ENCODE peak calls at places on chromosomes 4 and X, in seven cellular contexts. One of them, this sample, is unnamed. For H3K4me1, the result is how much of the 10 kb centered on the place peaks cover.

GRCh38 chrX:57595381-57595811 is 3.6 kb downstream of the ZXDB start:
- DNase-seq in heart right ventricle: no peak
- DNase-seq in endodermal cell: no peak
- DNase-seq in breast epithelium: no peak
- DNase-seq in uterus: peak
- DNase-seq in tibial artery: no peak
- DNase-seq in stomach: no peak
- DNase-seq in this sample: no peak

GRCh38 chr4:74279716-74280115 is 28.6 kb upstream of the EPGN start:
- DNase-seq in heart right ventricle: no peak
- DNase-seq in endodermal cell: no peak
- DNase-seq in breast epithelium: no peak
- DNase-seq in uterus: no peak
- DNase-seq in tibial artery: no peak
- DNase-seq in stomach: no peak
- DNase-seq in this sample: no peak

GRCh38 chrX:81305240-81305639 is 103.3 kb downstream of the SH3BGRL start:
- DNase-seq in heart right ventricle: no peak
- DNase-seq in endodermal cell: no peak
- DNase-seq in breast epithelium: no peak
- DNase-seq in uterus: no peak
- DNase-seq in tibial artery: no peak
- DNase-seq in stomach: no peak
- DNase-seq in this sample: no peak

GRCh38 chr4:86521373-86521969 is 72.6 kb upstream of the PTPN13 start:
- DNase-seq in heart right ventricle: no peak
- DNase-seq in endodermal cell: no peak
- DNase-seq in breast epithelium: no peak
- DNase-seq in uterus: no peak
- DNase-seq in tibial artery: no peak
- DNase-seq in stomach: no peak
- DNase-seq in this sample: no peak

GRCh38 chr4:165112258-165113156 is at the start of gene TMEM192:
- DNase-seq in heart right ventricle: peak
- DNase-seq in endodermal cell: peak
- DNase-seq in breast epithelium: peak
- DNase-seq in uterus: peak
- DNase-seq in tibial artery: peak
- DNase-seq in stomach: peak
- DNase-seq in this sample: peak

GRCh38 chr4:14254252-14254651 is 626.7 kb upstream of the BOD1L1 start:
- DNase-seq in heart right ventricle: peak
- DNase-seq in endodermal cell: peak
- DNase-seq in breast epithelium: peak
- DNase-seq in uterus: no peak
- DNase-seq in tibial artery: peak
- DNase-seq in stomach: peak
- DNase-seq in this sample: no peak

GRCh38 chr4:184267673-184268573 is 50.2 kb upstream of the ENPP6 start:
- DNase-seq in heart right ventricle: no peak
- DNase-seq in endodermal cell: peak
- DNase-seq in breast epithelium: no peak
- DNase-seq in uterus: no peak
- DNase-seq in tibial artery: no peak
- DNase-seq in stomach: peak
- DNase-seq in this sample: peak

GRCh38 chrX:41473936-41474725 is 27.0 kb downstream of the NYX start:
- DNase-seq in heart right ventricle: no peak
- DNase-seq in endodermal cell: no peak
- DNase-seq in breast epithelium: no peak
- DNase-seq in uterus: no peak
- DNase-seq in tibial artery: no peak
- DNase-seq in stomach: no peak
- DNase-seq in this sample: no peak

GRCh38 chrX:113522814-113523213 is 682.2 kb upstream of the AMOT start:
- DNase-seq in heart right ventricle: no peak
- DNase-seq in endodermal cell: no peak
- DNase-seq in breast epithelium: no peak
- DNase-seq in uterus: no peak
- DNase-seq in tibial artery: no peak
- DNase-seq in stomach: no peak
- DNase-seq in this sample: no peak

GRCh38 chrX:131841496-131842410 is 181.3 kb upstream of the STK26 start:
- DNase-seq in heart right ventricle: no peak
- DNase-seq in endodermal cell: peak
- DNase-seq in breast epithelium: no peak
- DNase-seq in uterus: no peak
- DNase-seq in tibial artery: no peak
- DNase-seq in stomach: peak
- DNase-seq in this sample: no peak

GRCh38 chrX:133910539-133910938 is 74.9 kb downstream of the GPC3 start:
- DNase-seq in heart right ventricle: no peak
- DNase-seq in endodermal cell: no peak
- DNase-seq in breast epithelium: no peak
- DNase-seq in uterus: no peak
- DNase-seq in tibial artery: no peak
- DNase-seq in stomach: no peak
- DNase-seq in this sample: no peak

GRCh38 chr4:69713593-69713992 is 46.8 kb downstream of the SULT1B1 start:
- DNase-seq in heart right ventricle: no peak
- DNase-seq in endodermal cell: no peak
- DNase-seq in breast epithelium: no peak
- DNase-seq in uterus: no peak
- DNase-seq in tibial artery: peak
- DNase-seq in stomach: no peak
- DNase-seq in this sample: no peak

GRCh38 chr4:6991771-6992557 is 51.2 kb upstream of the TADA2B start:
- DNase-seq in heart right ventricle: no peak
- DNase-seq in endodermal cell: no peak
- DNase-seq in breast epithelium: peak
- DNase-seq in uterus: peak
- DNase-seq in tibial artery: peak
- DNase-seq in stomach: peak
- DNase-seq in this sample: no peak

GRCh38 chr4:183388777-183389176 is 55.7 kb upstream of the CDKN2AIP start:
- DNase-seq in heart right ventricle: no peak
- DNase-seq in endodermal cell: no peak
- DNase-seq in breast epithelium: no peak
- DNase-seq in uterus: no peak
- DNase-seq in tibial artery: no peak
- DNase-seq in stomach: no peak
- DNase-seq in this sample: no peak

GRCh38 chr4:98421106-98421505 is 159.9 kb downstream of the RAP1GDS1 start:
- DNase-seq in heart right ventricle: no peak
- DNase-seq in endodermal cell: no peak
- DNase-seq in breast epithelium: no peak
- DNase-seq in uterus: no peak
- DNase-seq in tibial artery: no peak
- DNase-seq in stomach: no peak
- DNase-seq in this sample: no peak

GRCh38 chrX:25012433-25012735 is 3.4 kb downstream of the ARX start:
- DNase-seq in heart right ventricle: no peak
- DNase-seq in endodermal cell: peak
- DNase-seq in breast epithelium: no peak
- DNase-seq in uterus: no peak
- DNase-seq in tibial artery: no peak
- DNase-seq in stomach: no peak
- DNase-seq in this sample: no peak

GRCh38 chrX:119325456-119325855 is 73.7 kb upstream of the SLC25A43 start:
- DNase-seq in heart right ventricle: no peak
- DNase-seq in endodermal cell: no peak
- DNase-seq in breast epithelium: no peak
- DNase-seq in uterus: no peak
- DNase-seq in tibial artery: no peak
- DNase-seq in stomach: no peak
- DNase-seq in this sample: no peak

GRCh38 chr4:92299152-92299551 is 4.6 kb upstream of the GRID2 start:
- DNase-seq in heart right ventricle: no peak
- DNase-seq in endodermal cell: no peak
- DNase-seq in breast epithelium: no peak
- DNase-seq in uterus: no peak
- DNase-seq in tibial artery: no peak
- DNase-seq in stomach: no peak
- DNase-seq in this sample: no peak

GRCh38 chrX:21661316-21661715 is 3.2 kb upstream of the KLHL34 start:
- DNase-seq in heart right ventricle: no peak
- DNase-seq in endodermal cell: no peak
- DNase-seq in breast epithelium: no peak
- DNase-seq in uterus: no peak
- DNase-seq in tibial artery: no peak
- DNase-seq in stomach: no peak
- DNase-seq in this sample: no peak

GRCh38 chrX:46849933-46850332 is 13.1 kb downstream of the RP2 start:
- DNase-seq in heart right ventricle: no peak
- DNase-seq in endodermal cell: no peak
- DNase-seq in breast epithelium: no peak
- DNase-seq in uterus: no peak
- DNase-seq in tibial artery: no peak
- DNase-seq in stomach: no peak
- DNase-seq in this sample: no peak

GRCh38 chrX:106927700-106928099 is 7.5 kb downstream of the CLDN2 start:
- DNase-seq in heart right ventricle: no peak
- DNase-seq in endodermal cell: no peak
- DNase-seq in breast epithelium: no peak
- DNase-seq in uterus: no peak
- DNase-seq in tibial artery: no peak
- DNase-seq in stomach: peak
- DNase-seq in this sample: no peak

GRCh38 chrX:31331928-31332327 is 260.1 kb upstream of the FTHL17 start:
- DNase-seq in heart right ventricle: no peak
- DNase-seq in endodermal cell: no peak
- DNase-seq in breast epithelium: no peak
- DNase-seq in uterus: no peak
- DNase-seq in tibial artery: no peak
- DNase-seq in stomach: no peak
- DNase-seq in this sample: no peak

GRCh38 chrX:102846544-102847236 is 90.4 kb upstream of the RAB40AL start:
- DNase-seq in heart right ventricle: no peak
- DNase-seq in endodermal cell: no peak
- DNase-seq in breast epithelium: no peak
- DNase-seq in uterus: no peak
- DNase-seq in tibial artery: no peak
- DNase-seq in stomach: no peak
- DNase-seq in this sample: no peak

GRCh38 chr4:184668511-184669114 is 19.1 kb downstream of the PRIMPOL start:
- DNase-seq in heart right ventricle: no peak
- DNase-seq in endodermal cell: no peak
- DNase-seq in breast epithelium: no peak
- DNase-seq in uterus: no peak
- DNase-seq in tibial artery: no peak
- DNase-seq in stomach: no peak
- DNase-seq in this sample: no peak

GRCh38 chrX:70433848-70434351 is 10.7 kb upstream of the DLG3 start:
- DNase-seq in heart right ventricle: peak
- DNase-seq in endodermal cell: peak
- DNase-seq in breast epithelium: peak
- DNase-seq in uterus: peak
- DNase-seq in tibial artery: peak
- DNase-seq in stomach: peak
- DNase-seq in this sample: peak

GRCh38 chr4:121998024-121998423 is 46.2 kb upstream of the TRPC3 start:
- DNase-seq in heart right ventricle: no peak
- DNase-seq in endodermal cell: peak
- DNase-seq in breast epithelium: no peak
- DNase-seq in uterus: no peak
- DNase-seq in tibial artery: no peak
- DNase-seq in stomach: no peak
- DNase-seq in this sample: no peak

GRCh38 chr4:139170932-139171331 is 6.1 kb downstream of the ELF2 start:
- DNase-seq in heart right ventricle: no peak
- DNase-seq in endodermal cell: no peak
- DNase-seq in breast epithelium: no peak
- DNase-seq in uterus: no peak
- DNase-seq in tibial artery: no peak
- DNase-seq in stomach: no peak
- DNase-seq in this sample: no peak
- H3K4me1 ChIP-seq in heart right ventricle: half or more
- H3K4me1 ChIP-seq in endodermal cell: under half
- H3K4me1 ChIP-seq in breast epithelium: under half
- H3K4me1 ChIP-seq in uterus: under half
- H3K4me1 ChIP-seq in tibial artery: under half
- H3K4me1 ChIP-seq in stomach: under half
- H3K4me1 ChIP-seq in this sample: under half

GRCh38 chr4:131063878-131064277 is 1967.9 kb downstream of the C4orf33 start:
- DNase-seq in heart right ventricle: no peak
- DNase-seq in endodermal cell: no peak
- DNase-seq in breast epithelium: no peak
- DNase-seq in uterus: no peak
- DNase-seq in tibial artery: no peak
- DNase-seq in stomach: no peak
- DNase-seq in this sample: no peak
- H3K4me1 ChIP-seq in heart right ventricle: under half
- H3K4me1 ChIP-seq in endodermal cell: under half
- H3K4me1 ChIP-seq in breast epithelium: under half
- H3K4me1 ChIP-seq in uterus: under half
- H3K4me1 ChIP-seq in tibial artery: under half
- H3K4me1 ChIP-seq in stomach: under half
- H3K4me1 ChIP-seq in this sample: under half

GRCh38 chr4:2412534-2412884 is 5.9 kb downstream of the ZFYVE28 start:
- DNase-seq in heart right ventricle: no peak
- DNase-seq in endodermal cell: no peak
- DNase-seq in breast epithelium: no peak
- DNase-seq in uterus: no peak
- DNase-seq in tibial artery: no peak
- DNase-seq in stomach: peak
- DNase-seq in this sample: peak
- H3K4me1 ChIP-seq in heart right ventricle: under half
- H3K4me1 ChIP-seq in endodermal cell: under half
- H3K4me1 ChIP-seq in breast epithelium: under half
- H3K4me1 ChIP-seq in uterus: under half
- H3K4me1 ChIP-seq in tibial artery: under half
- H3K4me1 ChIP-seq in stomach: under half
- H3K4me1 ChIP-seq in this sample: half or more

DNA sequence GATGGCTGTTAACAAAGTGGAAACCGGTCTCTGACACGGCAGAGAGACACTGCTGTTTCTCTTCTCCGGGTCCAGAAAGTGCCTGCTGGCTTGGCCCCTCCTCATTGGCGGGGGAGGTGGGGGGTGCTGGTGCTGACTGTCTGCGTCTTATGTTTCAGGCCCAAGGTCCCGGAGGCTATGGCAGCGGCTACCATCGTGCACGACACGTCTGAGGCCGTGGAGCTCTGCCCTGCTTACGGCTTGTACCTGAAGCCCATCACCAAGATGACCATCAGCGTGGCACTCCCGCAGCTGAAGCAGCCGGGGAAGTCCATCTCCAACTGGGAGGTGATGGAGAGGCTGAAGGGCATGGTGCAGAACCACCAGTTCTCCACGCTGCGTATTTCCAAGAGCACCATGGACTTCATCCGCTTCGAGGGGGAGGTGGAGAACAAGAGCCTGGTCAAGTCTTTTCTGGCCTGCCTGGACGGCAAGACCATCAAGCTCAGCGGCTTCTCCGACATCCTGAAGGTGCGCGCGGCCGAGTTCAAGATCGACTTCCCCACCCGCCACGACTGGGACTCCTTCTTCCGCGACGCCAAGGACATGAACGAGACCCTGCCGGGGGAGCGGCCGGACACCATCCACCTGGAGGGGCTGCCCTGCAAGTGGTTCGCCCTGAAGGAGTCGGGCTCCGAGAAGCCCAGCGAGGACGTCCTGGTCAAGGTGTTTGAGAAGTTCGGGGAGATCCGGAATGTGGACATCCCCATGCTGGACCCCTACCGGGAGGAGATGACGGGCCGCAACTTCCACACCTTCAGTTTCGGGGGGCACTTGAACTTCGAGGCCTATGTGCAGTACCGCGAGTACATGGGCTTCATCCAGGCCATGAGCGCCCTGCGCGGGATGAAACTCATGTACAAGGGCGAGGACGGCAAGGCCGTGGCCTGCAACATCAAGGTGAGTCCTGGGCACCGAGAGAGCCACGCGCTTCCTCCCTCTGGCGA is 2.2 kb downstream of the AKAP17A start:
- DNase-seq in heart right ventricle: no peak
- DNase-seq in endodermal cell: peak
- DNase-seq in breast epithelium: no peak
- DNase-seq in uterus: no peak
- DNase-seq in tibial artery: no peak
- DNase-seq in stomach: peak
- DNase-seq in this sample: no peak
- H3K4me1 ChIP-seq in heart right ventricle: under half
- H3K4me1 ChIP-seq in endodermal cell: under half
- H3K4me1 ChIP-seq in breast epithelium: under half
- H3K4me1 ChIP-seq in uterus: under half
- H3K4me1 ChIP-seq in tibial artery: under half
- H3K4me1 ChIP-seq in stomach: under half
- H3K4me1 ChIP-seq in this sample: under half

This sample was measured in CD8-positive, alpha-beta memory T cell.